ENCODE peak calls at places on chromosomes 12 and 14, in seven cellular contexts. Q, W, B, T, O, K and E are unnamed samples.

GRCh38 chr14:100417466-100417865 is 94.3 kb downstream of the SLC25A47 start:
- DNase-seq in Q (peak), B (peak), T (no peak), W (peak), O (no peak), K (no peak), E (no peak)

GRCh38 chr12:46472893-46473633 is 100.5 kb upstream of the SLC38A2 start:
- DNase-seq in W (no peak), Q (no peak), O (no peak), T (no peak), K (no peak), B (peak), E (no peak)

GRCh38 chr14:89544636-89545301 is 127.7 kb upstream of the FOXN3 start:
- DNase-seq in T (no peak), K (no peak), O (no peak), B (no peak), W (no peak), Q (no peak), E (no peak)

GRCh38 chr12:70719672-70720420 is 82.6 kb upstream of the PTPRB start:
- DNase-seq in Q (peak), T (no peak), B (peak), W (peak), O (no peak), K (peak), E (peak)

GRCh38 chr12:27780612-27781408 is 774 bp upstream of the MANSC4 start:
- DNase-seq in K (no peak), Q (no peak), W (peak), T (no peak), O (no peak), B (peak), E (peak)

GRCh38 chr12:55743967-55744931 is 1.3 kb downstream of the GDF11 start:
- DNase-seq in W (no peak), Q (no peak), B (no peak), O (no peak), K (no peak), T (no peak), E (no peak)

GRCh38 chr12:84508325-84508861 is 404.2 kb downstream of the SLC6A15 start:
- DNase-seq in W (no peak), O (no peak), Q (no peak), T (no peak), K (no peak), B (peak), E (no peak)

GRCh38 chr14:29301571-29301970 is 535.0 kb downstream of the FOXG1 start:
- DNase-seq in Q (no peak), T (no peak), W (no peak), K (no peak), O (no peak), B (no peak), E (no peak)

GRCh38 chr12:100114574-100114973 is 28.1 kb downstream of the BLTP3B start:
- DNase-seq in T (no peak), B (no peak), K (no peak), O (no peak), Q (no peak), W (no peak), E (peak)

GRCh38 chr12:64085996-64086395 is 136.1 kb downstream of the KICS2 start:
- DNase-seq in K (no peak), B (peak), Q (no peak), W (no peak), T (no peak), O (no peak), E (no peak)

GRCh38 chr12:10165421-10165820 is 6.5 kb downstream of the OLR1 start:
- DNase-seq in Q (no peak), B (no peak), K (no peak), W (no peak), T (no peak), O (no peak), E (no peak)

GRCh38 chr12:93572712-93573551 is 457 bp downstream of the SOCS2 start:
- DNase-seq in B (peak), W (peak), K (peak), Q (peak), T (no peak), O (peak), E (peak)

GRCh38 chr14:21572604-21573003 is 7.3 kb downstream of the OR10G3 start:
- DNase-seq in O (no peak), K (no peak), T (no peak), W (no peak), Q (no peak), B (no peak), E (no peak)

GRCh38 chr12:106585862-106586534 is 3.2 kb downstream of the RFX4 start:
- DNase-seq in T (no peak), O (no peak), B (no peak), K (no peak), W (no peak), Q (no peak), E (no peak)

GRCh38 chr12:101678081-101678480 is 19.4 kb upstream of the CHPT1 start:
- DNase-seq in K (no peak), W (no peak), Q (no peak), B (no peak), T (no peak), O (no peak), E (no peak)

GRCh38 chr12:101685121-101685520 is 12.3 kb upstream of the CHPT1 start:
- DNase-seq in Q (no peak), O (no peak), W (no peak), B (no peak), T (no peak), K (no peak), E (no peak)

GRCh38 chr12:101680647-101681046 is 16.8 kb upstream of the CHPT1 start:
- DNase-seq in W (no peak), Q (no peak), T (no peak), K (no peak), O (no peak), B (no peak), E (no peak)

GRCh38 chr12:101675555-101675954 is 21.9 kb upstream of the CHPT1 start:
- DNase-seq in T (no peak), W (no peak), Q (no peak), K (no peak), B (peak), O (no peak), E (no peak)

DNA sequence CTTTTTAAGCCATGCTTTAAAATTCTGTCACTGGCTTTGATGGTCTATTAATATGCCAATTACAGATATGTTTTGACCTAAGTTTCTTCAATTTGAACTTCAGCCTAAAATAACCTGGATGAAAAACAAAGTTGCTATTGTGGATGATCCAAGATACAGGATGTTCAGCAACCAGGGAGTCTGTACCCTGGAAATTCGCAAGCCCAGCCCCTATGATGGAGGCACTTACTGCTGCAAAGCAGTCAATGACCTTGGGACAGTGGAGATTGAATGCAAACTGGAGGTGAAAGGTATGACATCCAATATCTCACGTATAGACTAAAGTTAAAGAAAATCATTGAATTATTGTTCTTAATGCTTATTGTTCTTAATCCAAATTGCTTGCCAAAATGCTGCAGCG is 17.2 kb upstream of the CHPT1 start:
- DNase-seq in T (no peak), K (no peak), B (no peak), Q (no peak), W (no peak), O (no peak), E (no peak)
- TF ChIP-seq CTCF in T (no peak), K (no peak), B (no peak), Q (no peak), W (no peak), O (no peak), E (no peak)

GRCh38 chr12:121441555-121441954 is 41.6 kb downstream of the RNF34 start:
- DNase-seq in B (peak), T (no peak), Q (no peak), K (no peak), W (peak), O (no peak), E (no peak)
- TF ChIP-seq CTCF in B (peak), T (no peak), Q (no peak), K (no peak), W (no peak), O (no peak), E (no peak)

DNA sequence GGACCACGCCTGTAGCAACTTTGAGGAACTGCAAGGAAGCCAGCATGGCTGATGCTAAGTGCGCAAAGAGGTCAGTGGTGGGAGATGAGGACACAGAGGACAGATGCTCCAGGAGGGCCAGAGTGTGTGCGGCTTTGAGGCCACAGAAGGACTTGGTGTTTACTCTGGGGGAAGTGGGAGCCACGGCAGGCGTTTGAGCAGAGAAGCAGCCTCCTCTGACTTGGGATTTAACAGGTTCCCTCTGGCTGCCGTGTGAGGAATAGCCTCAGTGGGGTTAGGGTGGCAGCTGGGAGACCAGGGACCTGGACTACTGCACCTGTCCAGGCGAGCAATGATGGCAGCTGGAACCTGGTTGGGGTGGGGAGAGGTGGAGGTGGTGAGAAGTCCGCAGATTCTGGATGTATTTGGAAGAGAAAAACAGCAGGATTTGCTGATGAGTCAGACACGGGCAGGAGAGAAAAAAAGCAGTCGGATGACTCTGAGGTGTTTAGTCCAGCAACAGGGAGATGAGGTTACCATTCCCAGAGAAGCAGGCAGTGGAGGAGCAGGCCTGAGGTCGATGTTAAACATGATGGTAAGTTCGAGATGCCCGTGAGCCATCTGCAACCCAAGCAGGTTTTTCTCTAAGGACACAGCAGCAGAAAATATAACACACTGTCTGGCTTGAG is 143.5 kb downstream of the SCARB1 start:
- DNase-seq in O (no peak), W (no peak), Q (no peak), T (no peak), K (no peak), B (peak), E (no peak)
- TF ChIP-seq CTCF in O (no peak), W (no peak), Q (peak), T (peak), K (no peak), B (peak), E (no peak)

GRCh38 chr14:58638231-58639205 is 756 bp downstream of the DACT1 start:
- DNase-seq in O (peak), W (peak), T (no peak), K (peak), Q (peak), B (peak), E (peak)

GRCh38 chr14:58637391-58638230 is at the start of gene DACT1:
- DNase-seq in K (peak), O (peak), B (peak), T (no peak), W (peak), Q (peak), E (peak)

GRCh38 chr14:58640959-58641358 is 3.2 kb downstream of the DACT1 start:
- DNase-seq in T (no peak), Q (no peak), O (no peak), W (no peak), B (no peak), K (no peak), E (no peak)

GRCh38 chr14:58641509-58641908 is 3.7 kb downstream of the DACT1 start:
- DNase-seq in K (no peak), W (no peak), O (no peak), B (peak), Q (no peak), T (no peak), E (no peak)

GRCh38 chr14:58639842-58640484 is 2.2 kb downstream of the DACT1 start:
- DNase-seq in B (peak), O (no peak), Q (no peak), K (no peak), W (peak), T (no peak), E (peak)
- TF ChIP-seq CTCF in B (peak), O (peak), Q (peak), K (no peak), W (no peak), T (peak), E (peak)

GRCh38 chr12:62934799-62935674 is at the start of gene PPM1H:
- DNase-seq in Q (peak), O (peak), B (peak), K (peak), W (peak), T (no peak), E (peak)
- TF ChIP-seq CTCF in Q (peak), O (peak), B (peak), K (no peak), W (peak), T (no peak), E (peak)

DNA sequence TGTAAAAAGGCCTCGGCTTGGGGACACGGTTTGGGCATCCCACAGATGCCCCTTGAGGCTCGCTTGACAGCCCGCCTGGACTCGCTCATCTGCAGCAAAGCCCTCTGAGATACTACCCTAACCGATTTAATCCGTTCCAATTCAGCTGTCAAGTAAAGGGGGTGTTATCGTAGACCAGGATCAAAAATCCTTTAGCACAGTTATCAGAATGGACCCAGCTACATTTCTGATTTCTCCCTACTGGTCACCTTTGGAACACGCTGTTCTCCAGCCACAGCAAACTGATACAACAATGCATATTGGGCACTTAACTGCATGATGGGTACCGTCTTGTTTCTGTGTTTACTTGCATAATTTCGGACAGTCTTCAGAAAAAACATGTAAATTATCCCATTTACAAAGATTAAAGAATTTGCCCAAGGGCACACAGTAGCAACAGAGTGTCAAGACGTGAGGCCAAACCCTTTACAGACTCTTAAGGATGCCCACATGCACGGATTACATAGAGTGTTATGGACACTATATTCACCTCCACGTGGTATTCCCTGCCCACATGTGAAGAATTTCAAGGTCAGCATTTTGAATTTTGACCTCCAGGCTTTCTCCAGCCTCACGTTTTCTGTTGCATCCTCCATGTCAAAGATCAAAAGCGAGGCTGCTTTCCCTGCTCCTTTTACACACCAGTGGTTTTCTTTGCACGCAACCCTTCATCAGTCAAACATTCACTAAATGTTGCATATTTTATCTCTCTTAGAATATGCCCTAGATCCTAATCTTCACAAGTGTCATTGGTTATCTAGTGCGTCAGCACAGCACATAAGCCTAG is 3.2 kb upstream of the DUSP6 start:
- DNase-seq in B (no peak), K (no peak), O (no peak), W (no peak), T (no peak), Q (no peak), E (no peak)
- TF ChIP-seq CTCF in B (no peak), K (no peak), O (peak), W (no peak), T (no peak), Q (no peak), E (no peak)

GRCh38 chr14:105167303-105168092 is 1.1 kb downstream of the JAG2 start:
- DNase-seq in K (peak), T (no peak), Q (peak), W (peak), O (no peak), B (peak), E (no peak)
- TF ChIP-seq CTCF in K (peak), T (peak), Q (peak), W (peak), O (no peak), B (no peak), E (no peak)

GRCh38 chr12:2277492-2278153 is 224.8 kb downstream of the CACNA1C start:
- DNase-seq in T (no peak), K (no peak), Q (no peak), O (no peak), W (no peak), B (no peak), E (no peak)
- TF ChIP-seq CTCF in T (no peak), K (no peak), Q (no peak), O (no peak), W (no peak), B (no peak), E (no peak)

DNA sequence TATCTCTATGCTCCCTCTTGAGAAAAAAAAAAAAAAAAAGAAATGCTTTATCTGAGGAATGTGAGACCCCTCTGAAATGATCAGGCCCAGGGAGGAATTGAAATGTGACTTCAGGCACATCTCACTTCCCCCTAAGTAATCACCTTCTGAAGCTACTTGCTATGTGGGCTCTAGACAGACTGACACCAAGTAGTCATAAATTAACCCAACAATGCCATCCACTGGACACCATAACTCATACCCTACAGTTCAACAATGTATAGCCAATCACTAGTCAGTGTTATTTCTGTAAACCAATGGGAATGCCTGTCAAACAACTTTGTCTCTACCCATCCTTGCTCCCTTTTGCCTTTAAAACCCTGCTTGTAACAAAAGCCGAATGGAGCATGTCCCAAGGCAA is 182.8 kb upstream of the TMPO start:
- DNase-seq in O (no peak), W (no peak), K (no peak), B (no peak), T (no peak), Q (no peak), E (no peak)
- TF ChIP-seq CTCF in O (no peak), W (no peak), K (no peak), B (no peak), T (no peak), Q (no peak), E (no peak)

GRCh38 chr14:81211844-81212243 is 8.9 kb downstream of the GTF2A1 start:
- DNase-seq in O (no peak), T (no peak), B (peak), K (no peak), W (peak), Q (peak), E (no peak)
- TF ChIP-seq CTCF in O (peak), T (peak), B (peak), K (peak), W (peak), Q (peak), E (peak)